ENCODE peak calls at places on chromosomes 13 and 19, in six cellular contexts. L, H, C, D, Y and F are unnamed samples. For H3K4me1, the result is how much of the 10 kb centered on the place peaks cover.

GRCh38 chr19:12997225-12997966 is 2.1 kb downstream of the NFIX start:
- DNase-seq in L (no peak), H (no peak), C (no peak), D (no peak), Y (peak), F (no peak)

GRCh38 chr19:45506991-45507863 is at the start of gene VASP:
- DNase-seq in L (no peak), H (peak), C (peak), D (peak), Y (peak), F (peak)

GRCh38 chr13:110421061-110421460 is 114.0 kb downstream of the COL4A2 start:
- DNase-seq in L (no peak), H (no peak), C (no peak), D (no peak), Y (no peak), F (no peak)

GRCh38 chr19:36092566-36092965 is 18.4 kb upstream of the OVOL3 start:
- DNase-seq in L (no peak), H (no peak), C (no peak), D (no peak), Y (no peak), F (no peak)

GRCh38 chr19:57667220-57667619 is 1.5 kb upstream of the ZSCAN4 start:
- DNase-seq in L (no peak), H (no peak), C (no peak), D (no peak), Y (no peak), F (no peak)

GRCh38 chr13:106143392-106143791 is 392.1 kb downstream of the EFNB2 start:
- DNase-seq in L (no peak), H (no peak), C (peak), D (no peak), Y (no peak), F (no peak)

GRCh38 chr13:100525453-100526298 is 62.9 kb downstream of the GGACT start:
- DNase-seq in L (peak), H (no peak), C (no peak), D (no peak), Y (no peak), F (peak)

GRCh38 chr13:21443171-21443570 is 15.9 kb downstream of the ZDHHC20 start:
- DNase-seq in L (no peak), H (no peak), C (no peak), D (no peak), Y (no peak), F (no peak)

GRCh38 chr19:28184997-28185396 is 1028.0 kb downstream of the UQCRFS1 start:
- DNase-seq in L (no peak), H (no peak), C (no peak), D (no peak), Y (no peak), F (no peak)

GRCh38 chr13:48492123-48493075 is 40.5 kb downstream of the RCBTB2 start:
- DNase-seq in L (no peak), H (peak), C (peak), D (peak), Y (peak), F (no peak)

GRCh38 chr13:66933994-66934393 is 296.1 kb downstream of the PCDH9 start:
- DNase-seq in L (no peak), H (no peak), C (peak), D (no peak), Y (no peak), F (no peak)

GRCh38 chr13:43434185-43434584 is 352.6 kb downstream of the ENOX1 start:
- DNase-seq in L (no peak), H (no peak), C (no peak), D (no peak), Y (no peak), F (no peak)

GRCh38 chr13:27016871-27017270 is 154.7 kb downstream of the USP12 start:
- DNase-seq in L (no peak), H (peak), C (no peak), D (no peak), Y (no peak), F (no peak)

GRCh38 chr13:76936736-76937135 is 11.6 kb upstream of the ACOD1 start:
- DNase-seq in L (no peak), H (no peak), C (no peak), D (no peak), Y (no peak), F (no peak)

GRCh38 chr13:61286148-61286745 is 129.4 kb downstream of the PCDH20 start:
- DNase-seq in L (no peak), H (no peak), C (no peak), D (no peak), Y (no peak), F (peak)

GRCh38 chr13:80133631-80134083 is 207.3 kb downstream of the SPRY2 start:
- DNase-seq in L (no peak), H (peak), C (no peak), D (no peak), Y (no peak), F (no peak)

GRCh38 chr19:54554006-54554405 is 19.6 kb upstream of the LILRA2 start:
- DNase-seq in L (no peak), H (no peak), C (no peak), D (no peak), Y (no peak), F (no peak)

GRCh38 chr13:49791753-49792549 is 531 bp downstream of the KPNA3 start:
- DNase-seq in L (no peak), H (peak), C (peak), D (peak), Y (peak), F (peak)

GRCh38 chr13:45191874-45192273 is 9.0 kb downstream of the KCTD4 start:
- DNase-seq in L (no peak), H (no peak), C (no peak), D (no peak), Y (no peak), F (no peak)

GRCh38 chr19:2514981-2515518 is 39.1 kb downstream of the GADD45B start:
- DNase-seq in L (no peak), H (no peak), C (no peak), D (no peak), Y (no peak), F (no peak)

GRCh38 chr19:29927944-29928669 is 13.9 kb upstream of the URI1 start:
- DNase-seq in L (no peak), H (no peak), C (no peak), D (no peak), Y (no peak), F (no peak)

GRCh38 chr13:79779761-79780160 is 298.8 kb downstream of the NDFIP2 start:
- DNase-seq in L (no peak), H (peak), C (peak), D (no peak), Y (no peak), F (peak)

GRCh38 chr19:55248166-55248675 is 10.6 kb downstream of the PPP6R1 start:
- DNase-seq in L (no peak), H (no peak), C (no peak), D (no peak), Y (no peak), F (no peak)

GRCh38 chr13:19345916-19346422 is 164.3 kb upstream of the TUBA3C start:
- DNase-seq in L (no peak), H (no peak), C (no peak), D (no peak), Y (no peak), F (no peak)

GRCh38 chr19:46390866-46391265 is 22.5 kb downstream of the CCDC8 start:
- DNase-seq in L (no peak), H (no peak), C (no peak), D (no peak), Y (peak), F (no peak)

GRCh38 chr19:39499082-39499642 is 415 bp downstream of the DLL3 start:
- DNase-seq in L (no peak), H (no peak), C (no peak), D (no peak), Y (no peak), F (peak)

GRCh38 chr19:21434516-21434915 is 37.6 kb downstream of the ZNF493 start:
- DNase-seq in L (no peak), H (no peak), C (no peak), D (no peak), Y (no peak), F (no peak)

GRCh38 chr19:33279430-33280350 is 22.6 kb downstream of the CEBPA start:
- DNase-seq in L (no peak), H (no peak), C (no peak), D (no peak), Y (no peak), F (peak)

GRCh38 chr13:42807866-42808265 is 26.5 kb downstream of the FAM216B start:
- DNase-seq in L (no peak), H (no peak), C (peak), D (no peak), Y (no peak), F (no peak)

GRCh38 chr13:21837841-21838551 is 167.1 kb downstream of the FGF9 start:
- DNase-seq in L (no peak), H (peak), C (peak), D (no peak), Y (no peak), F (peak)

GRCh38 chr13:40271931-40272775 is 394.3 kb downstream of the FOXO1 start:
- DNase-seq in L (peak), H (peak), C (peak), D (peak), Y (peak), F (no peak)

GRCh38 chr13:22232186-22232585 is 561.3 kb downstream of the FGF9 start:
- DNase-seq in L (no peak), H (no peak), C (no peak), D (no peak), Y (no peak), F (no peak)

GRCh38 chr13:26600345-26600761 is 42.9 kb downstream of the WASF3 start:
- DNase-seq in L (no peak), H (no peak), C (peak), D (no peak), Y (no peak), F (no peak)

GRCh38 chr19:56120371-56121179 is 520 bp downstream of the ZNF787 start:
- DNase-seq in L (no peak), H (peak), C (peak), D (peak), Y (peak), F (peak)

GRCh38 chr13:39417643-39418042 is 185.3 kb downstream of the LHFPL6 start:
- DNase-seq in L (no peak), H (no peak), C (peak), D (no peak), Y (no peak), F (peak)

GRCh38 chr13:51846756-51847155 is 1.8 kb upstream of the TMEM272 start:
- DNase-seq in L (no peak), H (no peak), C (peak), D (no peak), Y (no peak), F (no peak)

GRCh38 chr19:15378529-15379082 is 981 bp downstream of the AKAP8 start:
- DNase-seq in L (no peak), H (peak), C (peak), D (no peak), Y (no peak), F (peak)
- H3K4me1 ChIP-seq in L (half or more), H (under half), C (under half), D (half or more), Y (under half), F (under half)

GRCh38 chr19:292951-293350 is 1.7 kb upstream of the PLPP2 start:
- DNase-seq in L (no peak), H (no peak), C (no peak), D (no peak), Y (no peak), F (no peak)

GRCh38 chr19:290539-291521 is at the start of gene PLPP2:
- DNase-seq in L (no peak), H (peak), C (no peak), D (no peak), Y (peak), F (peak)

GRCh38 chr19:292281-292884 is 1.2 kb upstream of the PLPP2 start:
- DNase-seq in L (no peak), H (no peak), C (no peak), D (no peak), Y (peak), F (no peak)

GRCh38 chr19:289651-290538 is 1.3 kb downstream of the PLPP2 start:
- DNase-seq in L (no peak), H (peak), C (peak), D (no peak), Y (peak), F (peak)

GRCh38 chr19:291561-292280 is 518 bp upstream of the PLPP2 start:
- DNase-seq in L (no peak), H (peak), C (no peak), D (no peak), Y (peak), F (no peak)
- H3K4me1 ChIP-seq in L (under half), H (under half), C (under half), D (under half), Y (under half), F (under half)

DNA sequence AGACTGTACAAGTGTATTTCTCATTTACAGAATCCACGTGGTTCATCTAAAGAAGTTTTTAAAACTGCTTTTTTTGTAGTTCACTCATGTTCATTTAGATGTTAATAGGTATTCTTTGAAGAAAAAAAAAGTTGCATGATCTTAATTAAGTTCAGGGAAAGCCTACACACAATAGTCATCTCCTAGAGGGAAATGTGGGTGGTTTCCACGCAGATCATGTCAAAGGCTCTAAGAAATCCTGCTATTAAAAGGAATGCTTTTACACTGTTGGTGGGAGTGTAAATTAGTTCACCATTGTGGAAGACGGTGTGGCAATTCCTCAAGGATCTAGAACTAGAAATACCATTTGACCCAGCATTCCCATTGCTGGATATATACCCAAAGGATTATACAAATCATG is 312.3 kb downstream of the GPC5 start:
- DNase-seq in L (no peak), H (no peak), C (no peak), D (no peak), Y (no peak), F (no peak)
- H3K4me1 ChIP-seq in L (under half), H (under half), C (under half), D (under half), Y (under half), F (under half)

GRCh38 chr19:11091343-11092153 is 2.3 kb downstream of the LDLR start:
- DNase-seq in L (peak), H (peak), C (peak), D (no peak), Y (no peak), F (peak)
- H3K4me1 ChIP-seq in L (half or more), H (under half), C (under half), D (half or more), Y (under half), F (under half)

GRCh38 chr19:38276942-38277517 is 12.7 kb downstream of the SPINT2 start:
- DNase-seq in L (no peak), H (no peak), C (no peak), D (no peak), Y (no peak), F (no peak)
- H3K4me1 ChIP-seq in L (under half), H (under half), C (under half), D (under half), Y (under half), F (half or more)